ENCODE peak calls at places on chromosomes 6 and 20, in six cellular contexts. J is RPMI7951, T is hippocampal formation, N is amygdala, R is epithelial cell of esophagus, K is endodermal cell. F is an unnamed sample.

GRCh38 chr20:49669601-49670189 is 44.0 kb downstream of the B4GALT5 start:
- DNase-seq in J (no peak), T (no peak), N (no peak), R (no peak), K (no peak), F (no peak)

GRCh38 chr6:145310116-145310515 is 425.2 kb downstream of the EPM2A start:
- DNase-seq in J (no peak), T (no peak), N (no peak), R (peak; percentile 25), K (no peak), F (no peak)

GRCh38 chr20:11544029-11544678 is 373.5 kb upstream of the BTBD3 start:
- DNase-seq in J (peak; percentile 72), T (peak; percentile 81), N (no peak), R (peak; percentile 79), K (peak; percentile 58), F (peak; percentile 79)

GRCh38 chr6:139764498-139764986 is 390.1 kb upstream of the CITED2 start:
- DNase-seq in J (peak; percentile 97), T (peak; percentile 59), N (no peak), R (peak; percentile 90), K (peak; percentile 56), F (no peak)

GRCh38 chr6:128519132-128519930 is 1.1 kb downstream of the PTPRK start:
- DNase-seq in J (peak; percentile 62), T (peak; percentile 53), N (no peak), R (peak; percentile 55), K (peak; percentile 88), F (no peak)

GRCh38 chr20:17498181-17498580 is 33.0 kb downstream of the BFSP1 start:
- DNase-seq in J (no peak), T (no peak), N (no peak), R (peak; percentile 67), K (no peak), F (peak; percentile 52)

GRCh38 chr6:136608991-136609390 is 58.8 kb upstream of the MAP7 start:
- DNase-seq in J (peak; percentile 60), T (no peak), N (no peak), R (peak; percentile 39), K (no peak), F (no peak)

GRCh38 chr6:76790881-76791280 is 672.4 kb downstream of the HTR1B start:
- DNase-seq in J (no peak), T (no peak), N (no peak), R (peak; percentile 21), K (no peak), F (no peak)

GRCh38 chr6:4313044-4313686 is 177.8 kb upstream of the ECI2 start:
- DNase-seq in J (peak; percentile 92), T (peak; percentile 5), N (no peak), R (peak; percentile 95), K (peak; percentile 62), F (peak; percentile 23)

GRCh38 chr20:58662142-58662473 is 11.0 kb downstream of the STX16 start:
- DNase-seq in J (no peak), T (no peak), N (no peak), R (no peak), K (no peak), F (no peak)

GRCh38 chr6:53377793-53378192 is 29.0 kb upstream of the ELOVL5 start:
- DNase-seq in J (no peak), T (no peak), N (no peak), R (no peak), K (no peak), F (no peak)

GRCh38 chr6:52180787-52181558 is 5.2 kb upstream of the IL17A start:
- DNase-seq in J (no peak), T (no peak), N (no peak), R (no peak), K (no peak), F (no peak)

GRCh38 chr20:8766868-8767390 is 302.0 kb upstream of the PLCB4 start:
- DNase-seq in J (no peak), T (no peak), N (no peak), R (no peak), K (no peak), F (no peak)

GRCh38 chr20:62363920-62364851 is 2.9 kb downstream of the LAMA5 start:
- DNase-seq in J (peak; percentile 64), T (no peak), N (no peak), R (no peak), K (peak; percentile 74), F (no peak)

GRCh38 chr20:4512891-4513550 is 208.7 kb upstream of the PRND start:
- DNase-seq in J (peak; percentile 99), T (no peak), N (no peak), R (peak; percentile 92), K (no peak), F (no peak)

GRCh38 chr6:66970373-66970772 is 1263.3 kb upstream of the EYS start:
- DNase-seq in J (no peak), T (no peak), N (no peak), R (no peak), K (no peak), F (no peak)

GRCh38 chr6:88177961-88178464 is 11.9 kb upstream of the CNR1 start:
- DNase-seq in J (peak; percentile 62), T (no peak), N (no peak), R (peak; percentile 13), K (no peak), F (no peak)

GRCh38 chr20:13865825-13866351 is 81.1 kb downstream of the NDUFAF5 start:
- DNase-seq in J (no peak), T (no peak), N (no peak), R (peak; percentile 9), K (no peak), F (peak; percentile 51)

GRCh38 chr6:36984581-36985383 is 1.2 kb downstream of the MTCH1 start:
- DNase-seq in J (peak; percentile 61), T (no peak), N (no peak), R (peak; percentile 45), K (peak; percentile 84), F (no peak)

GRCh38 chr6:43086022-43086658 is 10.0 kb downstream of the PTK7 start:
- DNase-seq in J (no peak), T (no peak), N (no peak), R (no peak), K (no peak), F (no peak)

GRCh38 chr20:63167026-63167917 is 48.7 kb downstream of the YTHDF1 start:
- DNase-seq in J (peak; percentile 54), T (no peak), N (no peak), R (no peak), K (peak; percentile 76), F (no peak)

GRCh38 chr6:111985202-111985731 is 68.6 kb upstream of the CCN6 start:
- DNase-seq in J (peak; percentile 84), T (no peak), N (no peak), R (peak; percentile 99), K (peak; percentile 79), F (peak; percentile 91)

GRCh38 chr20:39986231-39986904 is 702.7 kb downstream of the MAFB start:
- DNase-seq in J (peak; percentile 78), T (no peak), N (no peak), R (peak; percentile 63), K (peak; percentile 71), F (no peak)

GRCh38 chr6:146028835-146029572 is at the start of gene GRM1:
- DNase-seq in J (no peak), T (no peak), N (no peak), R (no peak), K (no peak), F (no peak)

GRCh38 chr6:125393449-125393858 is 91.7 kb upstream of the HDDC2 start:
- DNase-seq in J (peak; percentile 24), T (no peak), N (no peak), R (no peak), K (no peak), F (peak; percentile 61)

GRCh38 chr6:31834367-31834703 is 6.8 kb downstream of the HSPA1B start:
- DNase-seq in J (peak; percentile 90), T (peak; percentile 87), N (peak; percentile 76), R (peak; percentile 80), K (peak; percentile 90), F (peak; percentile 94)

GRCh38 chr6:159645659-159646058 is 47.4 kb downstream of the SOD2 start:
- DNase-seq in J (no peak), T (no peak), N (no peak), R (no peak), K (no peak), F (no peak)

GRCh38 chr6:157991067-157991432 is 9.4 kb downstream of the SYNJ2 start:
- DNase-seq in J (no peak), T (no peak), N (no peak), R (no peak), K (no peak), F (no peak)

GRCh38 chr6:48200874-48201273 is 89.9 kb upstream of the PTCHD4 start:
- DNase-seq in J (no peak), T (no peak), N (no peak), R (no peak), K (no peak), F (no peak)

GRCh38 chr20:51695574-51696303 is 72.5 kb downstream of the ATP9A start:
- DNase-seq in J (peak; percentile 96), T (no peak), N (no peak), R (peak; percentile 66), K (no peak), F (no peak)

GRCh38 chr6:69865126-69865525 is 1.2 kb upstream of the COL19A1 start:
- DNase-seq in J (peak; percentile 45), T (no peak), N (no peak), R (peak; percentile 60), K (no peak), F (no peak)

F was measured in NCI-H2029 treated with DMSO at 0.1 percent for 48 hours.